ENCODE peak calls at places on chromosomes 6 and 20, in five cellular contexts. K, M, D, X and N are unnamed samples.
A peak's percentile ranks its signal among the peaks of the same experiment; 100 is the strongest.

GRCh38 chr6:166259296-166259977 is 48.8 kb downstream of the PRR18 start:
- DNase-seq in K (no peak), M (no peak), D (no peak), X (no peak), N (no peak)

GRCh38 chr6:35973670-35974222 is 50.7 kb downstream of the SLC26A8 start:
- DNase-seq in K (no peak), M (no peak), D (no peak), X (no peak), N (no peak)

GRCh38 chr6:163717106-163717764 is 302.7 kb downstream of the QKI start:
- DNase-seq in K (no peak), M (no peak), D (no peak), X (no peak), N (no peak)

GRCh38 chr6:52336919-52337561 is 24.9 kb upstream of the PAQR8 start:
- DNase-seq in K (no peak), M (no peak), D (no peak), X (no peak), N (no peak)

GRCh38 chr20:5908981-5909380 is 41.4 kb downstream of the TRMT6 start:
- DNase-seq in K (no peak), M (no peak), D (no peak), X (no peak), N (no peak)

GRCh38 chr6:5854900-5855299 is 151.8 kb downstream of the NRN1 start:
- DNase-seq in K (no peak), M (no peak), D (no peak), X (no peak), N (no peak)

GRCh38 chr20:47440857-47441773 is 60.6 kb upstream of the NCOA3 start:
- DNase-seq in K (no peak), M (no peak), D (no peak), X (no peak), N (no peak)

GRCh38 chr6:99458319-99458718 is 33.2 kb upstream of the PNISR start:
- DNase-seq in K (no peak), M (no peak), D (no peak), X (no peak), N (no peak)

GRCh38 chr6:29770286-29770685 is 47.1 kb downstream of the HLA-F start:
- DNase-seq in K (no peak), M (no peak), D (no peak), X (no peak), N (no peak)

GRCh38 chr6:156828280-156828703 is 51.1 kb downstream of the ARID1B start:
- DNase-seq in K (peak; percentile 55), M (no peak), D (no peak), X (no peak), N (no peak)

GRCh38 chr6:11126876-11127275 is 15.4 kb upstream of the ERVFRD-1 start:
- DNase-seq in K (no peak), M (no peak), D (no peak), X (no peak), N (no peak)

GRCh38 chr20:651713-652610 is 1.0 kb downstream of the SRXN1 start:
- DNase-seq in K (no peak), M (no peak), D (no peak), X (no peak), N (no peak)

GRCh38 chr6:89574860-89575561 is 63.5 kb downstream of the LYRM2 start:
- DNase-seq in K (no peak), M (no peak), D (no peak), X (no peak), N (no peak)

GRCh38 chr6:310671-311070 is 18.4 kb downstream of the DUSP22 start:
- DNase-seq in K (no peak), M (no peak), D (no peak), X (no peak), N (no peak)

GRCh38 chr20:33917813-33918525 is 75.7 kb upstream of the RALY start:
- DNase-seq in K (no peak), M (no peak), D (no peak), X (no peak), N (no peak)

GRCh38 chr6:105500693-105501092 is 97.8 kb upstream of the PREP start:
- DNase-seq in K (no peak), M (no peak), D (no peak), X (no peak), N (no peak)

GRCh38 chr6:97462031-97462430 is 179.0 kb upstream of the MMS22L start:
- DNase-seq in K (no peak), M (no peak), D (no peak), X (no peak), N (no peak)

GRCh38 chr6:29456971-29457370 is at the start of the genes OR11A1 and OR2H1:
- DNase-seq in K (no peak), M (no peak), D (no peak), X (no peak), N (no peak)

GRCh38 chr6:168387911-168388310 is 53.1 kb upstream of the SMOC2 start:
- DNase-seq in K (no peak), M (no peak), D (no peak), X (no peak), N (no peak)

GRCh38 chr6:24004659-24005058 is 121.4 kb upstream of the NRSN1 start:
- DNase-seq in K (peak; percentile 10), M (no peak), D (no peak), X (no peak), N (no peak)

GRCh38 chr20:46572181-46572580 is 21.7 kb upstream of the OCSTAMP start:
- DNase-seq in K (no peak), M (no peak), D (no peak), X (no peak), N (no peak)